ENCODE peak calls at places on chromosomes 4 and X, in nine cellular contexts. One of them, this sample, is unnamed.

GRCh38 chrX:40146471-40147398 is 49.0 kb upstream of the BCOR start:
- DNase-seq in ovary: peak
- DNase-seq in astrocyte of the cerebellum: peak
- DNase-seq in cardiac fibroblast: peak
- DNase-seq in choroid plexus epithelial cell: peak
- DNase-seq in AG04450: no peak
- DNase-seq in WERI-Rb-1: no peak
- DNase-seq in right atrium auricular region: no peak
- DNase-seq in body of pancreas: peak
- DNase-seq in this sample: no peak

GRCh38 chr4:159298502-159298901 is 195.6 kb downstream of the RAPGEF2 start:
- DNase-seq in ovary: no peak
- DNase-seq in astrocyte of the cerebellum: no peak
- DNase-seq in cardiac fibroblast: peak
- DNase-seq in choroid plexus epithelial cell: peak
- DNase-seq in AG04450: no peak
- DNase-seq in WERI-Rb-1: no peak
- DNase-seq in right atrium auricular region: no peak
- DNase-seq in body of pancreas: no peak
- DNase-seq in this sample: no peak

GRCh38 chr4:8291701-8292387 is 22.3 kb downstream of the HTRA3 start:
- DNase-seq in ovary: peak
- DNase-seq in astrocyte of the cerebellum: no peak
- DNase-seq in cardiac fibroblast: no peak
- DNase-seq in choroid plexus epithelial cell: no peak
- DNase-seq in AG04450: no peak
- DNase-seq in WERI-Rb-1: no peak
- DNase-seq in right atrium auricular region: no peak
- DNase-seq in body of pancreas: no peak
- DNase-seq in this sample: no peak

GRCh38 chr4:102598102-102598758 is 97.1 kb downstream of the NFKB1 start:
- DNase-seq in ovary: no peak
- DNase-seq in astrocyte of the cerebellum: no peak
- DNase-seq in cardiac fibroblast: peak
- DNase-seq in choroid plexus epithelial cell: peak
- DNase-seq in AG04450: no peak
- DNase-seq in WERI-Rb-1: no peak
- DNase-seq in right atrium auricular region: no peak
- DNase-seq in body of pancreas: no peak
- DNase-seq in this sample: no peak

GRCh38 chr4:165355900-165356300 is 22.9 kb upstream of the CPE start:
- DNase-seq in ovary: no peak
- DNase-seq in astrocyte of the cerebellum: no peak
- DNase-seq in cardiac fibroblast: peak
- DNase-seq in choroid plexus epithelial cell: peak
- DNase-seq in AG04450: no peak
- DNase-seq in WERI-Rb-1: no peak
- DNase-seq in right atrium auricular region: no peak
- DNase-seq in body of pancreas: peak
- DNase-seq in this sample: no peak

GRCh38 chr4:16270654-16271328 is 44.5 kb upstream of the TAPT1 start:
- DNase-seq in ovary: no peak
- DNase-seq in astrocyte of the cerebellum: no peak
- DNase-seq in cardiac fibroblast: peak
- DNase-seq in choroid plexus epithelial cell: no peak
- DNase-seq in AG04450: no peak
- DNase-seq in WERI-Rb-1: no peak
- DNase-seq in right atrium auricular region: no peak
- DNase-seq in body of pancreas: no peak
- DNase-seq in this sample: no peak

GRCh38 chrX:47484885-47485284 is 1.9 kb upstream of the ZNF41 start:
- DNase-seq in ovary: no peak
- DNase-seq in astrocyte of the cerebellum: no peak
- DNase-seq in cardiac fibroblast: no peak
- DNase-seq in choroid plexus epithelial cell: no peak
- DNase-seq in AG04450: no peak
- DNase-seq in WERI-Rb-1: no peak
- DNase-seq in right atrium auricular region: no peak
- DNase-seq in body of pancreas: no peak
- DNase-seq in this sample: no peak

GRCh38 chrX:40483502-40483901 is 97.3 kb upstream of the ATP6AP2 start:
- DNase-seq in ovary: no peak
- DNase-seq in astrocyte of the cerebellum: no peak
- DNase-seq in cardiac fibroblast: no peak
- DNase-seq in choroid plexus epithelial cell: no peak
- DNase-seq in AG04450: no peak
- DNase-seq in WERI-Rb-1: no peak
- DNase-seq in right atrium auricular region: no peak
- DNase-seq in body of pancreas: no peak
- DNase-seq in this sample: no peak

GRCh38 chr4:154164931-154165839 is 326.4 kb downstream of the DCHS2 start:
- DNase-seq in ovary: no peak
- DNase-seq in astrocyte of the cerebellum: peak
- DNase-seq in cardiac fibroblast: peak
- DNase-seq in choroid plexus epithelial cell: peak
- DNase-seq in AG04450: peak
- DNase-seq in WERI-Rb-1: no peak
- DNase-seq in right atrium auricular region: peak
- DNase-seq in body of pancreas: no peak
- DNase-seq in this sample: peak

GRCh38 chrX:93791304-93791703 is 117.3 kb downstream of the FAM133A start:
- DNase-seq in ovary: no peak
- DNase-seq in astrocyte of the cerebellum: no peak
- DNase-seq in cardiac fibroblast: no peak
- DNase-seq in choroid plexus epithelial cell: no peak
- DNase-seq in AG04450: no peak
- DNase-seq in WERI-Rb-1: no peak
- DNase-seq in right atrium auricular region: no peak
- DNase-seq in body of pancreas: no peak
- DNase-seq in this sample: no peak

GRCh38 chrX:114584434-114584943 is 603 bp downstream of the HTR2C start:
- DNase-seq in ovary: no peak
- DNase-seq in astrocyte of the cerebellum: no peak
- DNase-seq in cardiac fibroblast: no peak
- DNase-seq in choroid plexus epithelial cell: no peak
- DNase-seq in AG04450: no peak
- DNase-seq in WERI-Rb-1: no peak
- DNase-seq in right atrium auricular region: no peak
- DNase-seq in body of pancreas: no peak
- DNase-seq in this sample: no peak

GRCh38 chr4:98661356-98662054 is 3.1 kb upstream of the TSPAN5 start:
- DNase-seq in ovary: no peak
- DNase-seq in astrocyte of the cerebellum: no peak
- DNase-seq in cardiac fibroblast: no peak
- DNase-seq in choroid plexus epithelial cell: no peak
- DNase-seq in AG04450: no peak
- DNase-seq in WERI-Rb-1: no peak
- DNase-seq in right atrium auricular region: no peak
- DNase-seq in body of pancreas: no peak
- DNase-seq in this sample: no peak

GRCh38 chrX:112642349-112642748 is 37.4 kb downstream of the LHFPL1 start:
- DNase-seq in ovary: peak
- DNase-seq in astrocyte of the cerebellum: peak
- DNase-seq in cardiac fibroblast: peak
- DNase-seq in choroid plexus epithelial cell: peak
- DNase-seq in AG04450: peak
- DNase-seq in WERI-Rb-1: peak
- DNase-seq in right atrium auricular region: no peak
- DNase-seq in body of pancreas: peak
- DNase-seq in this sample: no peak

GRCh38 chr4:38371391-38371851 is 292.6 kb upstream of the KLF3 start:
- DNase-seq in ovary: no peak
- DNase-seq in astrocyte of the cerebellum: peak
- DNase-seq in cardiac fibroblast: peak
- DNase-seq in choroid plexus epithelial cell: peak
- DNase-seq in AG04450: no peak
- DNase-seq in WERI-Rb-1: no peak
- DNase-seq in right atrium auricular region: no peak
- DNase-seq in body of pancreas: no peak
- DNase-seq in this sample: no peak

GRCh38 chrX:2664497-2664896 is 26.6 kb upstream of the CD99 start:
- DNase-seq in ovary: peak
- DNase-seq in astrocyte of the cerebellum: no peak
- DNase-seq in cardiac fibroblast: peak
- DNase-seq in choroid plexus epithelial cell: peak
- DNase-seq in AG04450: peak
- DNase-seq in WERI-Rb-1: no peak
- DNase-seq in right atrium auricular region: peak
- DNase-seq in body of pancreas: no peak
- DNase-seq in this sample: no peak

GRCh38 chr4:87843936-87844335 is 11.2 kb downstream of the MEPE start:
- DNase-seq in ovary: no peak
- DNase-seq in astrocyte of the cerebellum: no peak
- DNase-seq in cardiac fibroblast: peak
- DNase-seq in choroid plexus epithelial cell: peak
- DNase-seq in AG04450: no peak
- DNase-seq in WERI-Rb-1: no peak
- DNase-seq in right atrium auricular region: no peak
- DNase-seq in body of pancreas: peak
- DNase-seq in this sample: no peak

GRCh38 chr4:6658204-6658585 is 17.7 kb downstream of the MRFAP1 start:
- DNase-seq in ovary: no peak
- DNase-seq in astrocyte of the cerebellum: no peak
- DNase-seq in cardiac fibroblast: no peak
- DNase-seq in choroid plexus epithelial cell: no peak
- DNase-seq in AG04450: no peak
- DNase-seq in WERI-Rb-1: no peak
- DNase-seq in right atrium auricular region: no peak
- DNase-seq in body of pancreas: no peak
- DNase-seq in this sample: no peak
- H3K4me3 ChIP-seq in ovary: peak
- H3K4me3 ChIP-seq in astrocyte of the cerebellum: no peak
- H3K4me3 ChIP-seq in cardiac fibroblast: no peak
- H3K4me3 ChIP-seq in choroid plexus epithelial cell: peak
- H3K4me3 ChIP-seq in AG04450: no peak
- H3K4me3 ChIP-seq in WERI-Rb-1: no peak
- H3K4me3 ChIP-seq in right atrium auricular region: peak
- H3K4me3 ChIP-seq in body of pancreas: no peak
- H3K4me3 ChIP-seq in this sample: no peak

GRCh38 chr4:111323496-111323895 is 700.6 kb upstream of the PITX2 start:
- DNase-seq in ovary: no peak
- DNase-seq in astrocyte of the cerebellum: peak
- DNase-seq in cardiac fibroblast: peak
- DNase-seq in choroid plexus epithelial cell: peak
- DNase-seq in AG04450: peak
- DNase-seq in WERI-Rb-1: no peak
- DNase-seq in right atrium auricular region: no peak
- DNase-seq in body of pancreas: no peak
- DNase-seq in this sample: peak
- H3K4me3 ChIP-seq in ovary: no peak
- H3K4me3 ChIP-seq in astrocyte of the cerebellum: no peak
- H3K4me3 ChIP-seq in cardiac fibroblast: no peak
- H3K4me3 ChIP-seq in choroid plexus epithelial cell: no peak
- H3K4me3 ChIP-seq in AG04450: no peak
- H3K4me3 ChIP-seq in WERI-Rb-1: no peak
- H3K4me3 ChIP-seq in right atrium auricular region: no peak
- H3K4me3 ChIP-seq in body of pancreas: no peak
- H3K4me3 ChIP-seq in this sample: no peak

GRCh38 chr4:46441116-46441859 is 51.4 kb upstream of the GABRA2 start:
- DNase-seq in ovary: no peak
- DNase-seq in astrocyte of the cerebellum: peak
- DNase-seq in cardiac fibroblast: peak
- DNase-seq in choroid plexus epithelial cell: peak
- DNase-seq in AG04450: peak
- DNase-seq in WERI-Rb-1: no peak
- DNase-seq in right atrium auricular region: no peak
- DNase-seq in body of pancreas: no peak
- DNase-seq in this sample: no peak

GRCh38 chr4:46444318-46444717 is 54.4 kb upstream of the GABRA2 start:
- DNase-seq in ovary: no peak
- DNase-seq in astrocyte of the cerebellum: no peak
- DNase-seq in cardiac fibroblast: peak
- DNase-seq in choroid plexus epithelial cell: peak
- DNase-seq in AG04450: no peak
- DNase-seq in WERI-Rb-1: no peak
- DNase-seq in right atrium auricular region: no peak
- DNase-seq in body of pancreas: no peak
- DNase-seq in this sample: no peak

GRCh38 chr4:46445689-46446339 is 55.9 kb upstream of the GABRA2 start:
- DNase-seq in ovary: no peak
- DNase-seq in astrocyte of the cerebellum: no peak
- DNase-seq in cardiac fibroblast: peak
- DNase-seq in choroid plexus epithelial cell: peak
- DNase-seq in AG04450: no peak
- DNase-seq in WERI-Rb-1: no peak
- DNase-seq in right atrium auricular region: no peak
- DNase-seq in body of pancreas: no peak
- DNase-seq in this sample: no peak

DNA sequence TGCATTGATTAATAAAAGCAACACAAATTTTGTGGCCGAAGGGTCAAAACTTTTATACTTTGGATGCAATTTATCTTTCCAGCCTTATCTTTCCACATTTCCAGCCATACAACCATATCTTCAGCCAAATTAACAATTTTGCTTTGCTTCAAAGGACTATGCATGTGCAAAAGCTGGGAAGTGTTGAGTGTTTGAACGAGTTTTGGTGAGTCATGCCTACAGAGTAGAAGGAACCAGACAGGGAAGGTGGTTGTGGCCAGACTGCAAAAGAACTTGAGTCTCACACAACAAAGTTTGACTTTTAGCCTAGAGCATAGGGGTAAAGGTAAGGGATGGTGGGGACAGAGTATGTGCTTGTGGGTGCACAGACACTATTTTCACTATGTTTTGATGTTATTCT is 53.0 kb upstream of the GABRA2 start:
- DNase-seq in ovary: no peak
- DNase-seq in astrocyte of the cerebellum: no peak
- DNase-seq in cardiac fibroblast: peak
- DNase-seq in choroid plexus epithelial cell: peak
- DNase-seq in AG04450: no peak
- DNase-seq in WERI-Rb-1: no peak
- DNase-seq in right atrium auricular region: no peak
- DNase-seq in body of pancreas: no peak
- DNase-seq in this sample: no peak
- H3K4me3 ChIP-seq in ovary: no peak
- H3K4me3 ChIP-seq in astrocyte of the cerebellum: no peak
- H3K4me3 ChIP-seq in cardiac fibroblast: no peak
- H3K4me3 ChIP-seq in choroid plexus epithelial cell: no peak
- H3K4me3 ChIP-seq in AG04450: no peak
- H3K4me3 ChIP-seq in WERI-Rb-1: no peak
- H3K4me3 ChIP-seq in right atrium auricular region: no peak
- H3K4me3 ChIP-seq in body of pancreas: no peak
- H3K4me3 ChIP-seq in this sample: no peak

DNA sequence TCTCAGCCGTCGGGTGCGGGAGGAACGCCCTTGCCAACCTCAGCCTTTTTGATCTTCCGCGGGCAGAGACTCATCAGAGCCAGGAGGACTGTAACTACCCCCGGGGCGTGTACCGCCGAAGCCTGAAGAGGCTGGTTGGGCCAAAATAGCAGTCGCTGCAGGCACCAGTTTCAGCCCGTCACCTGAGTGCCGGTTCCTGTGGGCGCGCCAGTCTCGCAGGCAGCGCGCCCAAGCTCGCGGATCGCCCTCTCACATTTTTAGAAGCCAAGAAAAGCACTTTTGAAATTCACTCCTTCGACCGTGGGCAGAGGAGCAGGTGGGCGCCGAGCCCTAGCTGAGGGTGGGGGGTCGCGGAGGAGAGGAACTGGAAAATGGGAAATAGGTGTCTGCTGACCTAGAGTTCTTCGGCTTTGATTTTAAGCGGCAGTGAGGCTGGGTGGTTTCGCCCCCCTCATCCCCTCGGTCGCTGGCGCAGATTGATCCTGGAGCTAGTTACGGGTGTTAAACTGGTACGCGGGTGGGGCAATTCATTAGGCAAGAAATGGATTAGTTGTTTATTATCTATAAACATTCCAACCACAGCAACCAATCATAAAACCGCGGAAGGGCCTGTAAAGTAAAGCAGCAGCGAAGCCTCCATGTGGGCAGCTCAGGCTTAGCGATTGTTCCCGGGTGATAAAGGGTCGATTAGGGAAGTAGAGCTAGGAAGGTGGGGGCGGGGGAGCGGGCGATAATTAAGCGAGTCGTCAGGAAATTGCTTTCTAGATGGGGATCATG is 69.2 kb downstream of the FBXO8 start:
- DNase-seq in ovary: no peak
- DNase-seq in astrocyte of the cerebellum: no peak
- DNase-seq in cardiac fibroblast: no peak
- DNase-seq in choroid plexus epithelial cell: no peak
- DNase-seq in AG04450: no peak
- DNase-seq in WERI-Rb-1: no peak
- DNase-seq in right atrium auricular region: no peak
- DNase-seq in body of pancreas: no peak
- DNase-seq in this sample: no peak
- H3K4me3 ChIP-seq in ovary: peak
- H3K4me3 ChIP-seq in astrocyte of the cerebellum: no peak
- H3K4me3 ChIP-seq in cardiac fibroblast: peak
- H3K4me3 ChIP-seq in choroid plexus epithelial cell: no peak
- H3K4me3 ChIP-seq in AG04450: peak
- H3K4me3 ChIP-seq in WERI-Rb-1: no peak
- H3K4me3 ChIP-seq in right atrium auricular region: peak
- H3K4me3 ChIP-seq in body of pancreas: peak
- H3K4me3 ChIP-seq in this sample: no peak